ENCODE peak calls at places on chromosome 7, in four cellular contexts. D is HepG2, V is WTC11, T is K562. W is an unnamed sample.

GRCh38 chr7:88204525-88205103 is 15.2 kb downstream of the SRI start:
- DNase-seq in D (no peak), V (no peak), T (peak), W (no peak)

GRCh38 chr7:93719546-93719945 is 145.0 kb upstream of the CALCR start:
- DNase-seq in D (no peak), V (no peak), T (peak), W (no peak)

GRCh38 chr7:38367301-38367700 is 93.9 kb upstream of the TARP start:
- DNase-seq in T (no peak), D (no peak), V (no peak), W (no peak)

GRCh38 chr7:113085781-113086390 is 741 bp downstream of the GPR85 start:
- DNase-seq in T (peak), V (no peak), D (no peak), W (peak)

GRCh38 chr7:116138202-116138801 is 72.0 kb upstream of the TES start:
- DNase-seq in V (no peak), D (peak), T (peak), W (peak)

GRCh38 chr7:127812540-127812939 is 160.5 kb downstream of the SND1 start:
- DNase-seq in D (no peak), V (no peak), T (no peak), W (no peak)

GRCh38 chr7:2572101-2572842 is 13.5 kb downstream of the IQCE start:
- DNase-seq in T (peak), D (no peak), V (no peak), W (no peak)

GRCh38 chr7:66442385-66442784 is 186.3 kb upstream of the KCTD7 start:
- DNase-seq in T (no peak), D (peak), V (no peak), W (no peak)

GRCh38 chr7:121020652-121021051 is 32.1 kb downstream of the CPED1 start:
- DNase-seq in D (no peak), V (no peak), T (no peak), W (no peak)

GRCh38 chr7:27901028-27901760 is 161.2 kb downstream of the TAX1BP1 start:
- DNase-seq in D (no peak), V (no peak), T (no peak), W (no peak)

DNA sequence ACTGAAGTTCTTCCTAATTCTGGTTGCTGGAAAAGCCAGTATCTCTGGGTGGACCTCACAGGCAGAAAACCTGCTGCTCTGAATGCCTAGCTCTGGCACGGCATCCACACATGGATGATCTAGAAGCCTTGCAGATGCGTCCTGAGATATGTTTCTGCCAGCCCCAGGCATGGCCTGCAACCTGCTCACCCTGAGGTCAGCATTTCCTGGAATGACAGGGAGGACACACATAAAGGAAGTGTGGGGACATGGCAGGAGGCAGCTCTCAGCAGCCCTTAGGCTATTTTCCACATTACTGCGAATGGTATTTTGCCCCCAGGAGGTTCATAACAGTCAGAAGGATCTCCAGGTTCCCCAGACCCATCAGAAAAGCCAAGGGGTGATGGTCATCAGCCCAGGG is 23.2 kb downstream of the PLXNA4 start:
- DNase-seq in V (no peak), D (no peak), T (no peak), W (no peak)
- TF ChIP-seq ELF4 in V (no peak), D (no peak), T (no peak), W (no peak)

DNA sequence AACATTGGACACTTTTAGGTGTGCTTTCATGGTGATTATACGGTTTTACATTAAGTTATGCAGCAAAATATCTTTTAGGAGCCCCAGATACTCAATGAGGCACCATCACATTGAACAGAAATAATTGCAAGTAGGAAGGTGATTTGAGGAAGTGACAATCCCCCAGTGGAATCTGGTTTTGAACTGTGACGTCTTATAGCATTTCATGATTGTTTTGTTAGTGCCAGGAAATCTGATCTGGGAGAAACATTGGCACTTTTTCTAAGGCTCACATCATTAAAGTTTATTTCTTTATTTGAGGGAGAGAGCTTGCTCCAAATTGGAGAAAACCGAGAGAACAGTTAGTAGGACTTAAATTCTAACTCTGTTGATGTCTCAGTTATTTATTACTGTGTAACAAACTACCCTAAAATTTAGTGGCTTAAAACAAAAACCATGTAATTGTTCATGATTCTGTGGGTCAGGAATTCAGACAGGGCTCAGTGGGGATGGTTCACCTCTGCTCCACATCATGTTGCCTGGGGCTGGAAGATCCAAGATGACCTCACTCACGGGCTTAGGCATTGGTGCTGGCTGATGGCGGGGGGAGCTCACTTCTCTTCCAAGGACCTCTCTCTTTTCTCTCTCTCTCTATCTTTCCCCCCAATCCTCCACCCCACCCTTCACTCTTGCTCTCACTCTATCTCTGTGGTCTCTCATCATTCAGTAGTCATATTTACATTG is 78.2 kb upstream of the STEAP1B start:
- DNase-seq in T (no peak), D (no peak), V (no peak), W (no peak)
- TF ChIP-seq ELF4 in T (no peak), D (no peak), V (no peak), W (no peak)

DNA sequence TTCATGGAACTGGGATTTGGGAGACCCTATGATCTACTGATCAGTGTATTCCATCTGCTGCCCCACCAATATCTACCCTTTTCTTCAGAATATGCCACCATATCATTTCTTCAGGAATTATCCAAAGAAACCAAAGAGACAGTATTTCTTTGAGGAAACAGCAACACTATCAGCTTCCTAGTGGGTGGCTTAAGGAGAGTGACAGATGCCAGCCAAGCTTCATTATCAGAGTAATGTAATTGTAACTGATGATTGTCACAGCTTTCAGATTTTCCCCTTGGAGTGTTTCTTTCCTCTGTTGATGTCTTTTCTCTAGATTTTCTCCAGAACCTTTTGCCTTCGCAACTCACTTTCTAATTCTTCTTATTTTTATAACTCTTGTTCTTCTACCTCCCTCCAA is 934.4 kb upstream of the LRRN3 start:
- DNase-seq in V (no peak), T (no peak), D (no peak), W (no peak)
- TF ChIP-seq ELF4 in V (no peak), T (no peak), D (no peak), W (no peak)

DNA sequence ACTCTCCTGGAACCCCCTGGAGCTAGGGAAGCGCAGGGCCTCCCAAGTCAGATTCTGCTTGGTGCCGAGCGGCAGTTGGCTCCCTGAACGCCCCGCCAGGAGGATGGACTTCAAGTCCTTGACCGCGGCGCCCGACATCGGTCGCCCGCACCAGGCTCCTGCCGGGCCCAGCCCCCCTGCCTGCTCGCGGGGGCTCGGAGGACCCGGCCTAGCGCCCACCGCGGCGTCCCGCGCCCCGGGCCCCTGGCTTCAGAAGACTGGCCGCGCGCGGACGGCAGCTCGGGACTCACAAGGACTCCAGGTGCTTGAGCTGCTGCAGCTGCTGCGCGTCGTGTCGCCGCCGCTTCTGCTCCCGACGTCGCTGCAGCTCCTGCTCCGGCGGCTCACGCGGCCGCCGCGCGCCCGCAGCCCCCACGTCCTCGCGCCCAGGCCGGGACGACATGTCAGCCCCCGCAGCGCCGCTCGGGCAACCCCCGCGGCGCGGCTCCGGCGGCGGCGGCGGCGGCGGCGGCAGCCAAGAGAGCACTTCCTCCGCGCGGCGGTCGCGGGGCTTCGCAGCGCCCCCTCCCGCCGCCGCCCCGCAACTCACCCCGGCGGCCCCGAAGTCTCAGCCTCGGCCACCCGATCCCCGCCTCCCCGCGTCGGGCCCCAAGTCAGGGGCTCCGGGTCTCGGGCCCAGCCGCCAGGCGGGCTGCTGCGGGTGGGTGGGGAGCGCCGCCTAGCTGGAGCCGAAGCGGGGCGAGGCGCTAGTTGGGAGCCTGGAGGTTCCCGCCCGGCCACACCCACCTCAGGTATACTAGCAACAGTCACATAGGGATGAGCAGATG is at the start of gene RP9:
- DNase-seq in D (peak), V (peak), T (peak), W (peak)
- TF ChIP-seq ELF4 in D (no peak), V (no peak), T (no peak), W (no peak)

GRCh38 chr7:139734395-139734794 is 43.4 kb downstream of the HIPK2 start:
- DNase-seq in V (no peak), T (no peak), D (no peak), W (no peak)

GRCh38 chr7:139730746-139731612 is 46.8 kb downstream of the HIPK2 start:
- DNase-seq in T (no peak), V (no peak), D (no peak), W (no peak)

GRCh38 chr7:139733751-139734150 is 44.0 kb downstream of the HIPK2 start:
- DNase-seq in D (no peak), T (no peak), V (no peak), W (no peak)

GRCh38 chr7:139731802-139732470 is 45.9 kb downstream of the HIPK2 start:
- DNase-seq in T (no peak), D (peak), V (no peak), W (no peak)

DNA sequence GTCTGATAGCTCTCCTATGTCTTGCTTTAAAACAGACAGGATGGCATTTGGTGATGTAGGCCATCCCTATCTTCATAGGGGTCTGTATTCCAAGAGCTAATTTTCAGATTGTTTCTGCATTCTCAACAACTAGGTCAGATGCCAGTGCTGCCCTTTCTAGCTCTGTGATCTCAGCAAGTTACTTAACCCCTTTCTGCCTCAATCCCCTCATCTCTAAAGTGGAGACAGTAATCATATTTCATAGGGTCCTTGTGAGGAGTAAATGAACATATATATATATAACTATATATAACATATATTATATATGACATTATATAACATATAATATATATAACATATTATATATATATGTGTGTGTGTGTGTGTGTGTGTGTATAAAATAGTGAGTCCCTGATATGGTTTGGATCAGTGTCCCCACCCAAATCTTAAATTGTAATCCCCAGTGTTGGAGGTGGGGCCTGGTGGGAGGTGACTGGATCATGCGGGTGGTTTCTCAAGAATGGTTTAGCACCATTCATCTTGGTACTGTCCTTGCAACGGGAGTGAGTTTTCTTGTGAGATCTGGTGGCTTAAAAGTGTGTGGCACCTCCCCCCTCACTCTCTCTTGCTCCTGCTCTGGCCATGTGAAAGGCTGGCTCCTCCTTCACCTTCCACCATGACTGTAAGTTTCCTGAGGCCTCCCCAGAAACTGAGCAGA is 45.2 kb downstream of the HIPK2 start:
- DNase-seq in T (no peak), D (no peak), V (no peak), W (no peak)
- TF ChIP-seq ELF4 in T (no peak), D (no peak), V (no peak), W (no peak)

DNA sequence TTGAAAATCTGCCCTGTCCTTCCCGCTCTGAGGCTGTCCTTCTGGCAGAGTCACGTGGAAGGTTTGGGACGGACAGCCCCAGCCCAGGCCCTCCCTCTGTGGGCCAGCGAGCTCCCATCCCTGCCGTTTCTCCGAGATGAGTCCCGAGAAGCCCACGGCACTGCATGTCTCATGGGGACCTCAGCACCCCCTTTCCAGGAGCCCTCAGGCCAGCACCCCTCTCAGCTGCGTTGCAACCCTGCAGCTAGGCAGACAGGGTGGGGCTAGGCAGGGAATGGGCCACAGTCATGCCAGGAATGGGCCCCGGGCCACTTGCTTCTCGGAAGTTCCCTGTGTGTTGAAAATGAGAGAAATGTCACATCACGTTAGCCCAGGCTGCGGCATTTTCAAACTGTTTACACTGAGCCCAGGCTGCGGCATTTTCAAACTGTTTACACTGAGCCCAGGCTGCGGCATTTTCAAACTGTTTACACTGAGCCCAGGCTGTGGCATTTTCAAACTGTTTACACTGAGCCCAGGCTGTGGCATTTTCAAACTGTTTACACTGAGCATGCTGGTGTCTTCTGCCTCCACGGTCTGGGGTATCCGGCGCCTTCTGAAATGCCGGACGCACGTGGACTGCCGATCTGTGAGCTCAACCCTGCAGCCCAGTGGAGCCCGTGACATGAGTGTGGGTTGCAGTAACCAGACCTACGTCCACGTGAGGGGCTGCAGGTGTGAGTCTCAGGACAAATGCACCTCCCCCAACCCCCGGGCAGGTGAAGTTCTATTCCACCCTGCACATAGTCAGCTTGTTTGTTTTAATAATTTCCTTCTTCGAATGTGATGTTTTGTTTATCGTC is 42.6 kb downstream of the FAM20C start:
- DNase-seq in T (no peak), V (no peak), D (peak), W (no peak)
- TF ChIP-seq ELF4 in T (no peak), V (no peak), D (no peak), W (no peak)

GRCh38 chr7:140062118-140062527 is 628 bp downstream of the PARP12 start:
- DNase-seq in T (peak), V (peak), D (no peak), W (no peak)
- TF ChIP-seq ELF4 in T (no peak), V (no peak), D (no peak), W (no peak)

DNA sequence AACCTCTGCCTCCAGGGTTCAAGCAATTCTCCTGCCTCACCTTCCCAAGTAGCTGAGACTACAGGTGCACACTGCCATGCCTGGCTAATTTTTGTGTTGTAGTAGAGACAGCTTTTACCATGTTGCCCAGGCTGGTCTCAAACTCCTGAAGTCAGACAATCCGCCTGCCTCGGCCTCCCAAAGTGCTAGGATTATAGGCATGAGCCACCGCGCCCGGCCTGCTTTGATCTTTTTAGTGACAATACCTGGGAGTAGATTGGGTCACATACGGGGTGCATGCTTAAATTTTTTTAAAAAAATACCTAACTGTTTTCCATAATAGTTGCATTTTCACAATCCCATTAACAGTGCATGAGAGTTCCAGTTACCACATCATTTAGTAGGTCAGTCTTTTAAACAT is 47.7 kb downstream of the CCDC71L start:
- DNase-seq in T (no peak), D (no peak), V (no peak), W (no peak)
- TF ChIP-seq ELF4 in T (no peak), D (no peak), V (no peak), W (no peak)

W was measured in HEK293T.